ENCODE peak calls at places on chromosomes 5 and 9, in eight cellular contexts. One of them, this sample, is unnamed.

GRCh38 chr5:57577432-57578175 is 95.0 kb upstream of the ACTBL2 start:
- DNase-seq in naive thymus-derived CD4-positive, alpha-beta T cell: no peak
- DNase-seq in GM19239: no peak
- DNase-seq in T-helper 1 cell: no peak
- DNase-seq in fibroblast of mammary gland: no peak
- DNase-seq in NAMALWA: no peak
- DNase-seq in NCI-H524: no peak
- DNase-seq in left lobe of liver: no peak
- DNase-seq in this sample: no peak

GRCh38 chr5:151469386-151469785 is 22.0 kb downstream of the SLC36A1 start:
- DNase-seq in naive thymus-derived CD4-positive, alpha-beta T cell: no peak
- DNase-seq in GM19239: no peak
- DNase-seq in T-helper 1 cell: no peak
- DNase-seq in fibroblast of mammary gland: peak; percentile 7
- DNase-seq in NAMALWA: no peak
- DNase-seq in NCI-H524: no peak
- DNase-seq in left lobe of liver: no peak
- DNase-seq in this sample: no peak

GRCh38 chr5:3301316-3301715 is 294.3 kb upstream of the IRX1 start:
- DNase-seq in naive thymus-derived CD4-positive, alpha-beta T cell: no peak
- DNase-seq in GM19239: no peak
- DNase-seq in T-helper 1 cell: no peak
- DNase-seq in fibroblast of mammary gland: no peak
- DNase-seq in NAMALWA: no peak
- DNase-seq in NCI-H524: no peak
- DNase-seq in left lobe of liver: no peak
- DNase-seq in this sample: no peak

GRCh38 chr5:79976759-79977515 is 14.1 kb downstream of the MTX3 start:
- DNase-seq in naive thymus-derived CD4-positive, alpha-beta T cell: no peak
- DNase-seq in GM19239: no peak
- DNase-seq in T-helper 1 cell: no peak
- DNase-seq in fibroblast of mammary gland: no peak
- DNase-seq in NAMALWA: no peak
- DNase-seq in NCI-H524: no peak
- DNase-seq in left lobe of liver: no peak
- DNase-seq in this sample: no peak

GRCh38 chr5:25618821-25619220 is 974.0 kb upstream of the CDH10 start:
- DNase-seq in naive thymus-derived CD4-positive, alpha-beta T cell: no peak
- DNase-seq in GM19239: no peak
- DNase-seq in T-helper 1 cell: no peak
- DNase-seq in fibroblast of mammary gland: no peak
- DNase-seq in NAMALWA: no peak
- DNase-seq in NCI-H524: no peak
- DNase-seq in left lobe of liver: no peak
- DNase-seq in this sample: no peak

GRCh38 chr5:2864515-2864914 is 113.0 kb upstream of the IRX2 start:
- DNase-seq in naive thymus-derived CD4-positive, alpha-beta T cell: no peak
- DNase-seq in GM19239: no peak
- DNase-seq in T-helper 1 cell: no peak
- DNase-seq in fibroblast of mammary gland: no peak
- DNase-seq in NAMALWA: no peak
- DNase-seq in NCI-H524: no peak
- DNase-seq in left lobe of liver: no peak
- DNase-seq in this sample: no peak

GRCh38 chr9:124419832-124420489 is 4.7 kb upstream of the PSMB7 start:
- DNase-seq in naive thymus-derived CD4-positive, alpha-beta T cell: no peak
- DNase-seq in GM19239: no peak
- DNase-seq in T-helper 1 cell: no peak
- DNase-seq in fibroblast of mammary gland: no peak
- DNase-seq in NAMALWA: no peak
- DNase-seq in NCI-H524: no peak
- DNase-seq in left lobe of liver: no peak
- DNase-seq in this sample: no peak

GRCh38 chr5:44727100-44727499 is 81.6 kb upstream of the MRPS30 start:
- DNase-seq in naive thymus-derived CD4-positive, alpha-beta T cell: no peak
- DNase-seq in GM19239: no peak
- DNase-seq in T-helper 1 cell: no peak
- DNase-seq in fibroblast of mammary gland: no peak
- DNase-seq in NAMALWA: no peak
- DNase-seq in NCI-H524: no peak
- DNase-seq in left lobe of liver: no peak
- DNase-seq in this sample: no peak

GRCh38 chr5:17269201-17269600 is 51.8 kb downstream of the BASP1 start:
- DNase-seq in naive thymus-derived CD4-positive, alpha-beta T cell: no peak
- DNase-seq in GM19239: no peak
- DNase-seq in T-helper 1 cell: no peak
- DNase-seq in fibroblast of mammary gland: no peak
- DNase-seq in NAMALWA: no peak
- DNase-seq in NCI-H524: no peak
- DNase-seq in left lobe of liver: no peak
- DNase-seq in this sample: no peak

GRCh38 chr5:72621576-72621975 is 114.4 kb upstream of the ZNF366 start:
- DNase-seq in naive thymus-derived CD4-positive, alpha-beta T cell: no peak
- DNase-seq in GM19239: no peak
- DNase-seq in T-helper 1 cell: no peak
- DNase-seq in fibroblast of mammary gland: peak; percentile 53
- DNase-seq in NAMALWA: no peak
- DNase-seq in NCI-H524: no peak
- DNase-seq in left lobe of liver: no peak
- DNase-seq in this sample: no peak

GRCh38 chr5:68251386-68251785 is 35.8 kb downstream of the PIK3R1 start:
- DNase-seq in naive thymus-derived CD4-positive, alpha-beta T cell: peak; percentile 46
- DNase-seq in GM19239: no peak
- DNase-seq in T-helper 1 cell: no peak
- DNase-seq in fibroblast of mammary gland: peak; percentile 60
- DNase-seq in NAMALWA: no peak
- DNase-seq in NCI-H524: no peak
- DNase-seq in left lobe of liver: no peak
- DNase-seq in this sample: peak; percentile 49

GRCh38 chr5:175809531-175810121 is 61.8 kb upstream of the CPLX2 start:
- DNase-seq in naive thymus-derived CD4-positive, alpha-beta T cell: no peak
- DNase-seq in GM19239: no peak
- DNase-seq in T-helper 1 cell: no peak
- DNase-seq in fibroblast of mammary gland: peak; percentile 80
- DNase-seq in NAMALWA: no peak
- DNase-seq in NCI-H524: no peak
- DNase-seq in left lobe of liver: no peak
- DNase-seq in this sample: no peak

GRCh38 chr5:58149345-58149744 is 310.5 kb downstream of the PLK2 start:
- DNase-seq in naive thymus-derived CD4-positive, alpha-beta T cell: no peak
- DNase-seq in GM19239: no peak
- DNase-seq in T-helper 1 cell: no peak
- DNase-seq in fibroblast of mammary gland: peak; percentile 16
- DNase-seq in NAMALWA: no peak
- DNase-seq in NCI-H524: peak; percentile 13
- DNase-seq in left lobe of liver: no peak
- DNase-seq in this sample: no peak

GRCh38 chr5:98168862-98169261 is 604.6 kb upstream of the RGMB start:
- DNase-seq in naive thymus-derived CD4-positive, alpha-beta T cell: no peak
- DNase-seq in GM19239: no peak
- DNase-seq in T-helper 1 cell: no peak
- DNase-seq in fibroblast of mammary gland: peak; percentile 4
- DNase-seq in NAMALWA: no peak
- DNase-seq in NCI-H524: no peak
- DNase-seq in left lobe of liver: no peak
- DNase-seq in this sample: no peak

GRCh38 chr5:42992035-42992570 is 48.0 kb downstream of the ANXA2R start:
- DNase-seq in naive thymus-derived CD4-positive, alpha-beta T cell: peak; percentile 82
- DNase-seq in GM19239: no peak
- DNase-seq in T-helper 1 cell: peak; percentile 93
- DNase-seq in fibroblast of mammary gland: peak; percentile 84
- DNase-seq in NAMALWA: no peak
- DNase-seq in NCI-H524: peak; percentile 45
- DNase-seq in left lobe of liver: peak; percentile 75
- DNase-seq in this sample: peak; percentile 59

GRCh38 chr5:144844086-144844485 is 673.4 kb downstream of the KCTD16 start:
- DNase-seq in naive thymus-derived CD4-positive, alpha-beta T cell: no peak
- DNase-seq in GM19239: no peak
- DNase-seq in T-helper 1 cell: no peak
- DNase-seq in fibroblast of mammary gland: no peak
- DNase-seq in NAMALWA: no peak
- DNase-seq in NCI-H524: no peak
- DNase-seq in left lobe of liver: no peak
- DNase-seq in this sample: no peak

GRCh38 chr9:109880276-109881169 is 100.5 kb downstream of the PALM2AKAP2 start:
- DNase-seq in naive thymus-derived CD4-positive, alpha-beta T cell: peak; percentile 31
- DNase-seq in GM19239: peak; percentile 7
- DNase-seq in T-helper 1 cell: peak; percentile 57
- DNase-seq in fibroblast of mammary gland: peak; percentile 52
- DNase-seq in NAMALWA: peak; percentile 73
- DNase-seq in NCI-H524: no peak
- DNase-seq in left lobe of liver: no peak
- DNase-seq in this sample: no peak

GRCh38 chr9:4164356-4164755 is 135.5 kb downstream of the GLIS3 start:
- DNase-seq in naive thymus-derived CD4-positive, alpha-beta T cell: no peak
- DNase-seq in GM19239: no peak
- DNase-seq in T-helper 1 cell: no peak
- DNase-seq in fibroblast of mammary gland: no peak
- DNase-seq in NAMALWA: no peak
- DNase-seq in NCI-H524: peak; percentile 31
- DNase-seq in left lobe of liver: no peak
- DNase-seq in this sample: no peak

GRCh38 chr9:106897223-106897622 is 34.3 kb downstream of the ZNF462 start:
- DNase-seq in naive thymus-derived CD4-positive, alpha-beta T cell: no peak
- DNase-seq in GM19239: no peak
- DNase-seq in T-helper 1 cell: no peak
- DNase-seq in fibroblast of mammary gland: peak; percentile 60
- DNase-seq in NAMALWA: no peak
- DNase-seq in NCI-H524: no peak
- DNase-seq in left lobe of liver: no peak
- DNase-seq in this sample: no peak

GRCh38 chr5:3324421-3325101 is 271.1 kb upstream of the IRX1 start:
- DNase-seq in naive thymus-derived CD4-positive, alpha-beta T cell: no peak
- DNase-seq in GM19239: no peak
- DNase-seq in T-helper 1 cell: no peak
- DNase-seq in fibroblast of mammary gland: no peak
- DNase-seq in NAMALWA: peak; percentile 53
- DNase-seq in NCI-H524: no peak
- DNase-seq in left lobe of liver: no peak
- DNase-seq in this sample: no peak

GRCh38 chr5:7261049-7261448 is 134.9 kb upstream of the ADCY2 start:
- DNase-seq in naive thymus-derived CD4-positive, alpha-beta T cell: no peak
- DNase-seq in GM19239: no peak
- DNase-seq in T-helper 1 cell: peak; percentile 2
- DNase-seq in fibroblast of mammary gland: peak; percentile 65
- DNase-seq in NAMALWA: peak; percentile 61
- DNase-seq in NCI-H524: peak; percentile 56
- DNase-seq in left lobe of liver: no peak
- DNase-seq in this sample: no peak

GRCh38 chr5:38190111-38190510 is 68.2 kb upstream of the EGFLAM start:
- DNase-seq in naive thymus-derived CD4-positive, alpha-beta T cell: no peak
- DNase-seq in GM19239: no peak
- DNase-seq in T-helper 1 cell: no peak
- DNase-seq in fibroblast of mammary gland: no peak
- DNase-seq in NAMALWA: no peak
- DNase-seq in NCI-H524: peak; percentile 94
- DNase-seq in left lobe of liver: no peak
- DNase-seq in this sample: no peak

GRCh38 chr9:97941323-97941722 is 3.4 kb upstream of the HEMGN start:
- DNase-seq in naive thymus-derived CD4-positive, alpha-beta T cell: no peak
- DNase-seq in GM19239: no peak
- DNase-seq in T-helper 1 cell: no peak
- DNase-seq in fibroblast of mammary gland: no peak
- DNase-seq in NAMALWA: no peak
- DNase-seq in NCI-H524: no peak
- DNase-seq in left lobe of liver: no peak
- DNase-seq in this sample: no peak

GRCh38 chr5:124888622-124889521 is 142.4 kb upstream of the ZNF608 start:
- DNase-seq in naive thymus-derived CD4-positive, alpha-beta T cell: no peak
- DNase-seq in GM19239: no peak
- DNase-seq in T-helper 1 cell: no peak
- DNase-seq in fibroblast of mammary gland: no peak
- DNase-seq in NAMALWA: no peak
- DNase-seq in NCI-H524: no peak
- DNase-seq in left lobe of liver: no peak
- DNase-seq in this sample: no peak

GRCh38 chr5:174827521-174827920 is 103.1 kb downstream of the MSX2 start:
- DNase-seq in naive thymus-derived CD4-positive, alpha-beta T cell: no peak
- DNase-seq in GM19239: no peak
- DNase-seq in T-helper 1 cell: no peak
- DNase-seq in fibroblast of mammary gland: peak; percentile 60
- DNase-seq in NAMALWA: no peak
- DNase-seq in NCI-H524: no peak
- DNase-seq in left lobe of liver: no peak
- DNase-seq in this sample: no peak

GRCh38 chr5:96968074-96968473 is 32.2 kb downstream of the LNPEP start:
- DNase-seq in naive thymus-derived CD4-positive, alpha-beta T cell: no peak
- DNase-seq in GM19239: no peak
- DNase-seq in T-helper 1 cell: no peak
- DNase-seq in fibroblast of mammary gland: peak; percentile 42
- DNase-seq in NAMALWA: no peak
- DNase-seq in NCI-H524: no peak
- DNase-seq in left lobe of liver: no peak
- DNase-seq in this sample: no peak

GRCh38 chr9:91896513-91897121 is 53.4 kb downstream of the ROR2 start:
- DNase-seq in naive thymus-derived CD4-positive, alpha-beta T cell: no peak
- DNase-seq in GM19239: no peak
- DNase-seq in T-helper 1 cell: no peak
- DNase-seq in fibroblast of mammary gland: peak; percentile 78
- DNase-seq in NAMALWA: no peak
- DNase-seq in NCI-H524: no peak
- DNase-seq in left lobe of liver: no peak
- DNase-seq in this sample: no peak

GRCh38 chr5:14035859-14036440 is 91.5 kb upstream of the DNAH5 start:
- DNase-seq in naive thymus-derived CD4-positive, alpha-beta T cell: no peak
- DNase-seq in GM19239: no peak
- DNase-seq in T-helper 1 cell: no peak
- DNase-seq in fibroblast of mammary gland: peak; percentile 98
- DNase-seq in NAMALWA: peak; percentile 39
- DNase-seq in NCI-H524: no peak
- DNase-seq in left lobe of liver: no peak
- DNase-seq in this sample: no peak

GRCh38 chr5:79378510-79379186 is 135.3 kb downstream of the HOMER1 start:
- DNase-seq in naive thymus-derived CD4-positive, alpha-beta T cell: no peak
- DNase-seq in GM19239: no peak
- DNase-seq in T-helper 1 cell: no peak
- DNase-seq in fibroblast of mammary gland: no peak
- DNase-seq in NAMALWA: no peak
- DNase-seq in NCI-H524: no peak
- DNase-seq in left lobe of liver: no peak
- DNase-seq in this sample: no peak

GRCh38 chr9:16275795-16276624 is 594.5 kb downstream of the BNC2 start:
- DNase-seq in naive thymus-derived CD4-positive, alpha-beta T cell: no peak
- DNase-seq in GM19239: no peak
- DNase-seq in T-helper 1 cell: no peak
- DNase-seq in fibroblast of mammary gland: no peak
- DNase-seq in NAMALWA: no peak
- DNase-seq in NCI-H524: no peak
- DNase-seq in left lobe of liver: peak; percentile 87
- DNase-seq in this sample: no peak

GRCh38 chr5:128674837-128675446 is 136.9 kb upstream of the FBN2 start:
- DNase-seq in naive thymus-derived CD4-positive, alpha-beta T cell: peak; percentile 19
- DNase-seq in GM19239: peak; percentile 13
- DNase-seq in T-helper 1 cell: peak; percentile 15
- DNase-seq in fibroblast of mammary gland: peak; percentile 63
- DNase-seq in NAMALWA: peak; percentile 66
- DNase-seq in NCI-H524: peak; percentile 21
- DNase-seq in left lobe of liver: peak; percentile 48
- DNase-seq in this sample: no peak

GRCh38 chr5:37248387-37248969 is 698 bp downstream of the CPLANE1 start:
- DNase-seq in naive thymus-derived CD4-positive, alpha-beta T cell: no peak
- DNase-seq in GM19239: no peak
- DNase-seq in T-helper 1 cell: no peak
- DNase-seq in fibroblast of mammary gland: peak; percentile 38
- DNase-seq in NAMALWA: no peak
- DNase-seq in NCI-H524: peak; percentile 31
- DNase-seq in left lobe of liver: no peak
- DNase-seq in this sample: no peak

GRCh38 chr5:154740957-154741356 is 14.2 kb upstream of the LARP1 start:
- DNase-seq in naive thymus-derived CD4-positive, alpha-beta T cell: no peak
- DNase-seq in GM19239: no peak
- DNase-seq in T-helper 1 cell: no peak
- DNase-seq in fibroblast of mammary gland: peak; percentile 68
- DNase-seq in NAMALWA: no peak
- DNase-seq in NCI-H524: peak; percentile 42
- DNase-seq in left lobe of liver: no peak
- DNase-seq in this sample: no peak

GRCh38 chr9:136831002-136831719 is 11.1 kb upstream of the AJM1 start:
- DNase-seq in naive thymus-derived CD4-positive, alpha-beta T cell: no peak
- DNase-seq in GM19239: no peak
- DNase-seq in T-helper 1 cell: no peak
- DNase-seq in fibroblast of mammary gland: no peak
- DNase-seq in NAMALWA: no peak
- DNase-seq in NCI-H524: no peak
- DNase-seq in left lobe of liver: no peak
- DNase-seq in this sample: no peak

This sample was measured in stimulated activated CD8-positive, alpha-beta memory T cell treated with anti-CD3 and anti-CD28 coated beads, Interleukin-12 subunit alpha, Interleukin-12 subunit beta, amount 100 ng/mL, for 4 hours.